ENCODE peak calls at places on chromosomes 11 and 22, in eight cellular contexts. F is body of pancreas, T is psoas muscle, U is GM12865, B is fibroblast of pulmonary artery, I is mammary epithelial cell, Z is fibroblast of villous mesenchyme, A is foreskin fibroblast. Y is an unnamed sample.

GRCh38 chr11:103234974-103235373 is 125.7 kb downstream of the DYNC2H1 start:
- DNase-seq in F (no peak), T (no peak), U (no peak), B (peak; percentile 56), I (no peak), Z (peak; percentile 87), A (peak; percentile 25), Y (no peak)

GRCh38 chr22:24434472-24435322 is 7.3 kb downstream of the ADORA2A start:
- DNase-seq in F (no peak), T (peak; percentile 69), U (peak; percentile 91), B (peak; percentile 69), I (no peak), Z (peak; percentile 58), A (no peak), Y (peak; percentile 86)

GRCh38 chr22:27880778-27881394 is 38.2 kb downstream of the PITPNB start:
- DNase-seq in F (peak; percentile 43), T (no peak), U (peak; percentile 71), B (peak; percentile 89), I (peak; percentile 54), Z (peak; percentile 86), A (peak; percentile 60), Y (peak; percentile 23)

GRCh38 chr11:115493905-115494304 is 10.3 kb downstream of the CADM1 start:
- DNase-seq in F (no peak), T (no peak), U (no peak), B (no peak), I (no peak), Z (no peak), A (no peak), Y (no peak)

GRCh38 chr11:76640540-76640939 is 30.0 kb downstream of the LRRC32 start:
- DNase-seq in F (no peak), T (no peak), U (no peak), B (no peak), I (no peak), Z (no peak), A (no peak), Y (no peak)

GRCh38 chr22:47634342-47634741 is 871.9 kb downstream of the TBC1D22A start:
- DNase-seq in F (no peak), T (no peak), U (no peak), B (no peak), I (no peak), Z (no peak), A (no peak), Y (no peak)

GRCh38 chr22:49633010-49633324 is 194.7 kb downstream of the BRD1 start:
- DNase-seq in F (no peak), T (peak; percentile 43), U (no peak), B (no peak), I (no peak), Z (no peak), A (no peak), Y (no peak)

GRCh38 chr22:17781319-17782031 is 7.2 kb upstream of the BID start:
- DNase-seq in F (no peak), T (peak; percentile 54), U (peak; percentile 84), B (peak; percentile 89), I (peak; percentile 92), Z (peak; percentile 76), A (peak; percentile 70), Y (peak; percentile 68)

GRCh38 chr22:39292561-39293074 is 26.8 kb downstream of the RPL3 start:
- DNase-seq in F (peak; percentile 92), T (peak; percentile 90), U (peak; percentile 29), B (peak; percentile 97), I (peak; percentile 96), Z (peak; percentile 91), A (peak; percentile 93), Y (no peak)

GRCh38 chr22:49359061-49359460 is 468.6 kb downstream of the BRD1 start:
- DNase-seq in F (no peak), T (no peak), U (no peak), B (no peak), I (no peak), Z (no peak), A (no peak), Y (no peak)

GRCh38 chr11:15941206-15941770 is 415.1 kb downstream of the SOX6 start:
- DNase-seq in F (peak; percentile 32), T (peak; percentile 70), U (peak; percentile 47), B (peak; percentile 32), I (no peak), Z (no peak), A (peak; percentile 33), Y (peak; percentile 78)

GRCh38 chr11:96267490-96268010 is 75.4 kb downstream of the MAML2 start:
- DNase-seq in F (no peak), T (no peak), U (peak; percentile 87), B (peak; percentile 40), I (no peak), Z (peak; percentile 55), A (no peak), Y (peak; percentile 81)

GRCh38 chr22:19888131-19888746 is 33.6 kb upstream of the GNB1L start:
- DNase-seq in F (no peak), T (peak; percentile 52), U (no peak), B (no peak), I (no peak), Z (no peak), A (no peak), Y (no peak)

GRCh38 chr22:17084554-17085276 is at the start of gene IL17RA:
- DNase-seq in F (peak; percentile 94), T (peak; percentile 91), U (peak; percentile 96), B (peak; percentile 85), I (peak; percentile 87), Z (peak; percentile 89), A (peak; percentile 86), Y (peak; percentile 97)

GRCh38 chr11:73929388-73929787 is 21.4 kb upstream of the DNAJB13 start:
- DNase-seq in F (no peak), T (no peak), U (no peak), B (no peak), I (no peak), Z (no peak), A (no peak), Y (no peak)

GRCh38 chr22:32389685-32390084 is 22.4 kb downstream of the RTCB start:
- DNase-seq in F (no peak), T (no peak), U (no peak), B (peak; percentile 38), I (no peak), Z (peak; percentile 8), A (no peak), Y (no peak)

GRCh38 chr11:9982796-9983579 is 311.0 kb downstream of the SBF2 start:
- DNase-seq in F (no peak), T (no peak), U (no peak), B (peak; percentile 42), I (peak; percentile 43), Z (peak; percentile 37), A (no peak), Y (no peak)

GRCh38 chr11:23359297-23359696 is 499.0 kb upstream of the CCDC179 start:
- DNase-seq in F (peak; percentile 35), T (no peak), U (no peak), B (peak; percentile 83), I (peak; percentile 92), Z (peak; percentile 87), A (peak; percentile 79), Y (no peak)

GRCh38 chr22:48943567-48944432 is 883.9 kb downstream of the BRD1 start:
- DNase-seq in F (no peak), T (no peak), U (no peak), B (no peak), I (no peak), Z (no peak), A (no peak), Y (peak; percentile 7)

GRCh38 chr22:20107951-20108756 is 7.8 kb upstream of the RANBP1 start:
- DNase-seq in F (no peak), T (peak; percentile 47), U (no peak), B (no peak), I (no peak), Z (no peak), A (no peak), Y (no peak)

GRCh38 chr11:210122-210802 is 2.8 kb downstream of the RIC8A start:
- DNase-seq in F (peak; percentile 10), T (peak; percentile 38), U (no peak), B (peak; percentile 69), I (peak; percentile 55), Z (peak; percentile 71), A (peak; percentile 81), Y (no peak)

GRCh38 chr11:119641991-119642745 is 86.8 kb downstream of the NECTIN1 start:
- DNase-seq in F (peak; percentile 24), T (no peak), U (peak; percentile 35), B (peak; percentile 29), I (peak; percentile 15), Z (peak; percentile 23), A (no peak), Y (peak; percentile 63)

GRCh38 chr11:92960886-92961285 is 8.6 kb upstream of the MTNR1B start:
- DNase-seq in F (no peak), T (no peak), U (no peak), B (no peak), I (no peak), Z (peak; percentile 3), A (no peak), Y (no peak)

GRCh38 chr11:1232328-1233321 is 9.8 kb downstream of the MUC5B start:
- DNase-seq in F (no peak), T (peak; percentile 49), U (no peak), B (no peak), I (no peak), Z (no peak), A (no peak), Y (no peak)

GRCh38 chr11:131614514-131615085 is 244.2 kb downstream of the NTM start:
- DNase-seq in F (no peak), T (no peak), U (no peak), B (no peak), I (no peak), Z (no peak), A (no peak), Y (no peak)

GRCh38 chr22:42396621-42397331 is 35.4 kb downstream of the NFAM1 start:
- DNase-seq in F (no peak), T (no peak), U (peak; percentile 39), B (no peak), I (peak; percentile 19), Z (no peak), A (no peak), Y (peak; percentile 55)
- TF ChIP-seq CTCF in F (no peak), T (no peak), U (peak; percentile 15), B (no peak), I (no peak), Z (no peak), A (no peak), Y (peak; percentile 15)

GRCh38 chr11:130548491-130548833 is 100.0 kb downstream of the ADAMTS15 start:
- DNase-seq in F (no peak), T (no peak), U (no peak), B (no peak), I (peak; percentile 22), Z (no peak), A (peak; percentile 35), Y (no peak)
- TF ChIP-seq CTCF in F (no peak), T (no peak), U (no peak), B (no peak), I (no peak), Z (no peak), A (no peak), Y (no peak)

GRCh38 chr11:2276280-2276998 is 6.1 kb upstream of the ASCL2 start:
- DNase-seq in F (no peak), T (no peak), U (no peak), B (no peak), I (no peak), Z (no peak), A (no peak), Y (no peak)
- TF ChIP-seq CTCF in F (no peak), T (no peak), U (no peak), B (no peak), I (no peak), Z (no peak), A (no peak), Y (no peak)

DNA sequence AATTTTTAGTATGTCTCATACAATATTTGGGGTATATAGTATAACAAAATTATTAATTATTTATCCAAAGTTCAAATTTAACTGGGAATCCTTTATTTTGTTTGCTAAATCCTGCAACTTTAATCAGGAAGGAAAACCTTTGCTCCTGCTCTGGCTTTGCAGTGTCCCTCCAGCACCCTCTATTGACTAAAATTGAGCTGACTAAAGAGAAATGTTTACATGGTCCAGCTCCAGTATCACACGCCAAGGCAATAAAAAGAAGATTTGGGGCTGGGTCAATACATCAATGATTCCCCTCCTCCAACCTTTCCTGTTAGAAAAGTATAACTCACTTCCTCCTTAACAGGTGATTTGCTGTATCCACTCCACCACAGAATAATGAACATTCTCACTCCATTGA is 153.0 kb upstream of the LRRC4C start:
- DNase-seq in F (no peak), T (no peak), U (peak; percentile 2), B (peak; percentile 2), I (peak; percentile 15), Z (no peak), A (no peak), Y (no peak)
- TF ChIP-seq CTCF in F (peak; percentile 27), T (no peak), U (peak; percentile 33), B (peak; percentile 15), I (peak; percentile 55), Z (no peak), A (no peak), Y (no peak)